ENCODE peak calls at places on chromosomes 1 and 21, in five cellular contexts. N is foreskin keratinocyte, M is foreskin fibroblast, Z is AG04450, P is mammary epithelial cell. C is an unnamed sample.

GRCh38 chr1:173963477-173963876 is 46.4 kb upstream of the SERPINC1 start:
- DNase-seq in N (no peak), M (no peak), P (no peak), Z (no peak), C (no peak)

GRCh38 chr1:200692321-200692720 is 22.6 kb upstream of the DDX59 start:
- DNase-seq in Z (no peak), M (no peak), P (no peak), N (no peak), C (no peak)

GRCh38 chr1:27130798-27131197 is 24.1 kb downstream of the SLC9A1 start:
- DNase-seq in P (no peak), Z (no peak), N (no peak), M (no peak), C (no peak)

GRCh38 chr1:154220071-154220969 is at the start of gene UBAP2L:
- DNase-seq in Z (peak), N (peak), P (peak), M (peak), C (peak)

GRCh38 chr1:152497273-152497672 is 13.3 kb upstream of the LCE5A start:
- DNase-seq in M (no peak), N (no peak), Z (no peak), P (no peak), C (no peak)

GRCh38 chr1:218344814-218345672 is at the start of gene TGFB2:
- DNase-seq in Z (no peak), M (peak), N (peak), P (peak), C (peak)

GRCh38 chr1:212760126-212760823 is 31.3 kb downstream of the NSL1 start:
- DNase-seq in P (no peak), M (no peak), N (no peak), Z (no peak), C (no peak)

GRCh38 chr1:111690306-111690617 is 48.9 kb downstream of the INKA2 start:
- DNase-seq in P (peak), N (no peak), Z (peak), M (peak), C (peak)

GRCh38 chr1:151756291-151756690 is 7.0 kb downstream of the MRPL9 start:
- DNase-seq in P (peak), M (peak), N (no peak), Z (no peak), C (no peak)

GRCh38 chr1:93446837-93447451 is 974 bp upstream of the FNBP1L start:
- DNase-seq in Z (no peak), M (peak), P (peak), N (peak), C (no peak)

GRCh38 chr1:7752512-7753417 is 18.3 kb upstream of the VAMP3 start:
- DNase-seq in M (peak), P (peak), Z (peak), N (no peak), C (peak)

GRCh38 chr1:110112656-110113055 is 413 bp downstream of the UBL4B start:
- DNase-seq in Z (no peak), N (no peak), M (no peak), P (no peak), C (no peak)

GRCh38 chr1:38613996-38614395 is 245.6 kb downstream of the RRAGC start:
- DNase-seq in M (no peak), Z (no peak), P (no peak), N (no peak), C (no peak)

GRCh38 chr1:209411491-209411929 is 172.0 kb upstream of the CAMK1G start:
- DNase-seq in N (peak), P (peak), M (peak), Z (no peak), C (no peak)

GRCh38 chr1:29716306-29716705 is 480.0 kb downstream of the PTPRU start:
- DNase-seq in Z (no peak), P (no peak), N (no peak), M (no peak), C (no peak)

GRCh38 chr1:29712275-29712633 is 475.9 kb downstream of the PTPRU start:
- DNase-seq in M (no peak), N (no peak), P (no peak), Z (no peak), C (no peak)

GRCh38 chr1:29712801-29713200 is 476.5 kb downstream of the PTPRU start:
- DNase-seq in Z (no peak), P (no peak), M (no peak), N (no peak), C (no peak)

GRCh38 chr1:29711582-29712274 is 475.4 kb downstream of the PTPRU start:
- DNase-seq in M (peak), N (no peak), Z (no peak), P (peak), C (no peak)

GRCh38 chr1:29713857-29714256 is 477.5 kb downstream of the PTPRU start:
- DNase-seq in N (no peak), M (peak), P (peak), Z (no peak), C (no peak)
- TF ChIP-seq CTCF in N (peak), M (peak), P (peak), Z (peak), C (no peak)

DNA sequence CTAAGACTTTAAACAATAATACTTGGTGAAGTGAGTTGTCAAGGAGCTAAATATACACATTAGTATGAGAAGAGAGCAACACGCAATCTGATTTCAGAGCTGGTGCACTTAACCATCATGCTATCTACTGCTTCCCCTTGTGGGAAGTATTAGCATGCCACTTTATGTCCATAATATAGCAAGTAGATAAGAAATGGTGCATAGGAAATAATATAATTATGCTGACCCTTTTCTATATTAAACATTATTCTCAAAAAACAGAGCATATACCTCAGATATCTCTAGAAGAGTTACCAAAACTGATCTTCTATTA is 63.4 kb downstream of the MAGI3 start:
- DNase-seq in P (no peak), M (no peak), N (no peak), Z (no peak), C (no peak)
- TF ChIP-seq CTCF in P (peak), M (no peak), N (peak), Z (peak), C (no peak)

GRCh38 chr1:41322101-41322661 is 39.1 kb upstream of the FOXO6 start:
- DNase-seq in Z (no peak), M (no peak), N (no peak), P (no peak), C (no peak)

GRCh38 chr1:41322835-41323234 is 38.4 kb upstream of the FOXO6 start:
- DNase-seq in M (peak), Z (no peak), N (no peak), P (peak), C (no peak)

GRCh38 chr1:41320860-41321259 is 40.4 kb upstream of the FOXO6 start:
- DNase-seq in P (no peak), M (no peak), Z (no peak), N (no peak), C (no peak)

GRCh38 chr1:41321277-41321676 is 40.0 kb upstream of the FOXO6 start:
- DNase-seq in M (no peak), P (no peak), N (no peak), Z (no peak), C (no peak)

DNA sequence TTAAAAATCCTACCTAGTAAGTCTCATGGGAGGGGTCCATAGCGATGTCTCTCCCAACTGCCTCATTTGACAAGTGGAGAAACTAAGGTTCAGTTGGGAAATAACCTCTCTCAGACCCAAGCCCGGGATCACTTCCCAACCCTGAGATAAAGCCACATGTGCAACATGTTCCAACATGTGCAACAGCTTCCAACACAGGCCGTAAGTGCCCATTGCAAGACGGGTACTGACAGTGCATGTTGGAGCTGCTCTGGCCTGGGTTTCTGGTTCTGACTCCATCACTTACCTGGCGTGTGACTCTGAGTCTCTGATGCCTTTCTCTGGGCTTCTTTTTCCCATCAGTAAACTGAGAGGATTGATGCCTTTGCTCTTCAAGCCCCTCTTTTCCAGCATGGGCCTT is 38.0 kb upstream of the FOXO6 start:
- DNase-seq in N (no peak), P (peak), Z (no peak), M (no peak), C (no peak)
- TF ChIP-seq CTCF in N (no peak), P (no peak), Z (no peak), M (no peak), C (no peak)

GRCh38 chr21:46320331-46320801 is 3.3 kb downstream of the C21orf58 start:
- DNase-seq in Z (no peak), P (no peak), N (no peak), M (peak), C (no peak)
- TF ChIP-seq CTCF in Z (no peak), P (no peak), N (no peak), M (no peak), C (no peak)

GRCh38 chr1:8962812-8963669 is 17.4 kb downstream of the CA6 start:
- DNase-seq in P (no peak), N (no peak), Z (no peak), M (peak), C (no peak)
- TF ChIP-seq CTCF in P (peak), N (peak), Z (peak), M (peak), C (no peak)